ENCODE peak calls at places on chromosomes 7 and 10, in eight cellular contexts. One of them, this sample, is unnamed.

GRCh38 chr10:27819781-27820531 is 74.3 kb upstream of the MKX start:
- DNase-seq in esophagus muscularis mucosa: no peak
- DNase-seq in heart right ventricle: peak; percentile 53
- DNase-seq in breast epithelium: no peak
- DNase-seq in body of pancreas: peak; percentile 49
- DNase-seq in mammary epithelial cell: peak; percentile 4
- DNase-seq in CD4-positive, alpha-beta memory T cell: no peak
- DNase-seq in GM23248: peak; percentile 76
- DNase-seq in this sample: no peak

GRCh38 chr7:125423444-125424155 is 494.0 kb upstream of the POT1 start:
- DNase-seq in esophagus muscularis mucosa: no peak
- DNase-seq in heart right ventricle: no peak
- DNase-seq in breast epithelium: no peak
- DNase-seq in body of pancreas: no peak
- DNase-seq in mammary epithelial cell: peak; percentile 86
- DNase-seq in CD4-positive, alpha-beta memory T cell: no peak
- DNase-seq in GM23248: no peak
- DNase-seq in this sample: no peak

GRCh38 chr10:121113385-121113696 is 262.2 kb downstream of the WDR11 start:
- DNase-seq in esophagus muscularis mucosa: no peak
- DNase-seq in heart right ventricle: no peak
- DNase-seq in breast epithelium: no peak
- DNase-seq in body of pancreas: no peak
- DNase-seq in mammary epithelial cell: peak; percentile 60
- DNase-seq in CD4-positive, alpha-beta memory T cell: no peak
- DNase-seq in GM23248: no peak
- DNase-seq in this sample: no peak

GRCh38 chr10:62839595-62839994 is 23.4 kb upstream of the EGR2 start:
- DNase-seq in esophagus muscularis mucosa: no peak
- DNase-seq in heart right ventricle: no peak
- DNase-seq in breast epithelium: no peak
- DNase-seq in body of pancreas: no peak
- DNase-seq in mammary epithelial cell: no peak
- DNase-seq in CD4-positive, alpha-beta memory T cell: no peak
- DNase-seq in GM23248: no peak
- DNase-seq in this sample: no peak

GRCh38 chr7:22586806-22587180 is 86.8 kb upstream of the STEAP1B start:
- DNase-seq in esophagus muscularis mucosa: no peak
- DNase-seq in heart right ventricle: no peak
- DNase-seq in breast epithelium: no peak
- DNase-seq in body of pancreas: no peak
- DNase-seq in mammary epithelial cell: peak; percentile 34
- DNase-seq in CD4-positive, alpha-beta memory T cell: no peak
- DNase-seq in GM23248: peak; percentile 46
- DNase-seq in this sample: no peak

GRCh38 chr7:122311280-122311679 is 6.7 kb upstream of the FEZF1 start:
- DNase-seq in esophagus muscularis mucosa: no peak
- DNase-seq in heart right ventricle: no peak
- DNase-seq in breast epithelium: no peak
- DNase-seq in body of pancreas: no peak
- DNase-seq in mammary epithelial cell: no peak
- DNase-seq in CD4-positive, alpha-beta memory T cell: no peak
- DNase-seq in GM23248: no peak
- DNase-seq in this sample: no peak

GRCh38 chr7:134420509-134421125 is 38.3 kb downstream of the AKR1B1 start:
- DNase-seq in esophagus muscularis mucosa: no peak
- DNase-seq in heart right ventricle: no peak
- DNase-seq in breast epithelium: no peak
- DNase-seq in body of pancreas: peak; percentile 69
- DNase-seq in mammary epithelial cell: peak; percentile 55
- DNase-seq in CD4-positive, alpha-beta memory T cell: no peak
- DNase-seq in GM23248: peak; percentile 81
- DNase-seq in this sample: no peak

GRCh38 chr7:90701021-90701420 is 104.9 kb downstream of the CDK14 start:
- DNase-seq in esophagus muscularis mucosa: no peak
- DNase-seq in heart right ventricle: no peak
- DNase-seq in breast epithelium: no peak
- DNase-seq in body of pancreas: no peak
- DNase-seq in mammary epithelial cell: no peak
- DNase-seq in CD4-positive, alpha-beta memory T cell: no peak
- DNase-seq in GM23248: peak; percentile 39
- DNase-seq in this sample: no peak

GRCh38 chr10:90723416-90724068 is 134.3 kb downstream of the HTR7 start:
- DNase-seq in esophagus muscularis mucosa: no peak
- DNase-seq in heart right ventricle: no peak
- DNase-seq in breast epithelium: no peak
- DNase-seq in body of pancreas: no peak
- DNase-seq in mammary epithelial cell: peak; percentile 74
- DNase-seq in CD4-positive, alpha-beta memory T cell: peak; percentile 14
- DNase-seq in GM23248: no peak
- DNase-seq in this sample: peak; percentile 15

GRCh38 chr10:43867113-43867512 is 218.4 kb upstream of the ZNF32 start:
- DNase-seq in esophagus muscularis mucosa: no peak
- DNase-seq in heart right ventricle: no peak
- DNase-seq in breast epithelium: no peak
- DNase-seq in body of pancreas: no peak
- DNase-seq in mammary epithelial cell: no peak
- DNase-seq in CD4-positive, alpha-beta memory T cell: no peak
- DNase-seq in GM23248: no peak
- DNase-seq in this sample: no peak

GRCh38 chr10:125472037-125472607 is 210.8 kb downstream of the TEX36 start:
- DNase-seq in esophagus muscularis mucosa: no peak
- DNase-seq in heart right ventricle: no peak
- DNase-seq in breast epithelium: no peak
- DNase-seq in body of pancreas: no peak
- DNase-seq in mammary epithelial cell: peak; percentile 24
- DNase-seq in CD4-positive, alpha-beta memory T cell: no peak
- DNase-seq in GM23248: no peak
- DNase-seq in this sample: no peak

GRCh38 chr10:4450981-4451501 is 375.0 kb upstream of the AKR1E2 start:
- DNase-seq in esophagus muscularis mucosa: no peak
- DNase-seq in heart right ventricle: no peak
- DNase-seq in breast epithelium: no peak
- DNase-seq in body of pancreas: no peak
- DNase-seq in mammary epithelial cell: peak; percentile 81
- DNase-seq in CD4-positive, alpha-beta memory T cell: no peak
- DNase-seq in GM23248: peak; percentile 94
- DNase-seq in this sample: no peak

GRCh38 chr10:4450169-4450568 is 375.8 kb upstream of the AKR1E2 start:
- DNase-seq in esophagus muscularis mucosa: no peak
- DNase-seq in heart right ventricle: no peak
- DNase-seq in breast epithelium: no peak
- DNase-seq in body of pancreas: no peak
- DNase-seq in mammary epithelial cell: no peak
- DNase-seq in CD4-positive, alpha-beta memory T cell: no peak
- DNase-seq in GM23248: no peak
- DNase-seq in this sample: no peak

GRCh38 chr10:4453950-4454349 is 372.1 kb upstream of the AKR1E2 start:
- DNase-seq in esophagus muscularis mucosa: no peak
- DNase-seq in heart right ventricle: no peak
- DNase-seq in breast epithelium: no peak
- DNase-seq in body of pancreas: no peak
- DNase-seq in mammary epithelial cell: no peak
- DNase-seq in CD4-positive, alpha-beta memory T cell: no peak
- DNase-seq in GM23248: no peak
- DNase-seq in this sample: no peak

GRCh38 chr10:4453276-4453675 is 372.7 kb upstream of the AKR1E2 start:
- DNase-seq in esophagus muscularis mucosa: no peak
- DNase-seq in heart right ventricle: no peak
- DNase-seq in breast epithelium: no peak
- DNase-seq in body of pancreas: no peak
- DNase-seq in mammary epithelial cell: no peak
- DNase-seq in CD4-positive, alpha-beta memory T cell: no peak
- DNase-seq in GM23248: no peak
- DNase-seq in this sample: no peak

DNA sequence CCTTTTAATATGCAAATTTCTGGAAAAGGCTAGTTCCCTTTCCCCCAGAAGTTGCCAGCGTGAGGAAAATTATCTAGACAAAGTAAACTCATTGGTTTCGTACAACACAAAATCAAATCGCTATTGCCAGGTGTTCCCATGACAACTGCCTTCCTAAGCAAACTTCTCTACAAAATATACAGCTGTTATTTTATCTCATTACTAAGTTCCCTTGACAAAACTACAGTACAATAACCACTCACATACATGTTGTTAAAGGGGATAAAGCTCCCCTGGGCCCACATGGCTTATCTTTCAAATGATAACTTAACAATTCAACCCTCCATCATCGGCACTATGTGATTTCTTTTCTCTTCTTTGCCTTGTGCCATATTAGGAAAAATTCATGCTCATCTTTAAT is 374.5 kb upstream of the AKR1E2 start:
- DNase-seq in esophagus muscularis mucosa: no peak
- DNase-seq in heart right ventricle: no peak
- DNase-seq in breast epithelium: no peak
- DNase-seq in body of pancreas: no peak
- DNase-seq in mammary epithelial cell: no peak
- DNase-seq in CD4-positive, alpha-beta memory T cell: no peak
- DNase-seq in GM23248: no peak
- DNase-seq in this sample: no peak
- H3K4me3 ChIP-seq in esophagus muscularis mucosa: no peak overlapping the region
- H3K4me3 ChIP-seq in heart right ventricle: no peak overlapping the region
- H3K4me3 ChIP-seq in breast epithelium: no peak overlapping the region
- H3K4me3 ChIP-seq in body of pancreas: no peak overlapping the region
- H3K4me3 ChIP-seq in mammary epithelial cell: no peak overlapping the region
- H3K4me3 ChIP-seq in CD4-positive, alpha-beta memory T cell: no peak overlapping the region
- H3K4me3 ChIP-seq in GM23248: peak overlapping the region; percentile 61
- H3K4me3 ChIP-seq in this sample: no peak overlapping the region

GRCh38 chr10:72241853-72242252 is 25.8 kb upstream of the ASCC1 start:
- DNase-seq in esophagus muscularis mucosa: no peak
- DNase-seq in heart right ventricle: no peak
- DNase-seq in breast epithelium: no peak
- DNase-seq in body of pancreas: no peak
- DNase-seq in mammary epithelial cell: no peak
- DNase-seq in CD4-positive, alpha-beta memory T cell: no peak
- DNase-seq in GM23248: no peak
- DNase-seq in this sample: no peak

GRCh38 chr10:72244573-72245038 is 28.5 kb upstream of the ASCC1 start:
- DNase-seq in esophagus muscularis mucosa: no peak
- DNase-seq in heart right ventricle: no peak
- DNase-seq in breast epithelium: no peak
- DNase-seq in body of pancreas: no peak
- DNase-seq in mammary epithelial cell: no peak
- DNase-seq in CD4-positive, alpha-beta memory T cell: no peak
- DNase-seq in GM23248: no peak
- DNase-seq in this sample: no peak

GRCh38 chr10:72243822-72244437 is 27.9 kb upstream of the ASCC1 start:
- DNase-seq in esophagus muscularis mucosa: peak; percentile 93
- DNase-seq in heart right ventricle: peak; percentile 38
- DNase-seq in breast epithelium: peak; percentile 57
- DNase-seq in body of pancreas: no peak
- DNase-seq in mammary epithelial cell: peak; percentile 36
- DNase-seq in CD4-positive, alpha-beta memory T cell: no peak
- DNase-seq in GM23248: peak; percentile 95
- DNase-seq in this sample: no peak

GRCh38 chr10:72240371-72240770 is 24.3 kb upstream of the ASCC1 start:
- DNase-seq in esophagus muscularis mucosa: no peak
- DNase-seq in heart right ventricle: no peak
- DNase-seq in breast epithelium: no peak
- DNase-seq in body of pancreas: no peak
- DNase-seq in mammary epithelial cell: no peak
- DNase-seq in CD4-positive, alpha-beta memory T cell: no peak
- DNase-seq in GM23248: no peak
- DNase-seq in this sample: no peak

GRCh38 chr10:72242675-72243074 is 26.6 kb upstream of the ASCC1 start:
- DNase-seq in esophagus muscularis mucosa: no peak
- DNase-seq in heart right ventricle: peak; percentile 50
- DNase-seq in breast epithelium: peak; percentile 71
- DNase-seq in body of pancreas: peak; percentile 30
- DNase-seq in mammary epithelial cell: no peak
- DNase-seq in CD4-positive, alpha-beta memory T cell: no peak
- DNase-seq in GM23248: peak; percentile 22
- DNase-seq in this sample: no peak
- H3K4me1 ChIP-seq in esophagus muscularis mucosa: peaks cover 77% of the 10 kb centered on the region
- H3K4me1 ChIP-seq in heart right ventricle: peaks cover 36% of the 10 kb centered on the region
- H3K4me1 ChIP-seq in breast epithelium: peaks cover 47% of the 10 kb centered on the region
- H3K4me1 ChIP-seq in body of pancreas: peaks cover 77% of the 10 kb centered on the region
- H3K4me1 ChIP-seq in mammary epithelial cell: peaks cover 36% of the 10 kb centered on the region
- H3K4me1 ChIP-seq in CD4-positive, alpha-beta memory T cell: peaks cover 52% of the 10 kb centered on the region
- H3K4me1 ChIP-seq in GM23248: peaks cover 20% of the 10 kb centered on the region
- H3K4me1 ChIP-seq in this sample: peaks cover 56% of the 10 kb centered on the region

GRCh38 chr7:26857170-26857533 is 7.2 kb downstream of the SKAP2 start:
- DNase-seq in esophagus muscularis mucosa: no peak
- DNase-seq in heart right ventricle: no peak
- DNase-seq in breast epithelium: no peak
- DNase-seq in body of pancreas: no peak
- DNase-seq in mammary epithelial cell: no peak
- DNase-seq in CD4-positive, alpha-beta memory T cell: no peak
- DNase-seq in GM23248: no peak
- DNase-seq in this sample: no peak

GRCh38 chr7:26857534-26858228 is 6.7 kb downstream of the SKAP2 start:
- DNase-seq in esophagus muscularis mucosa: no peak
- DNase-seq in heart right ventricle: no peak
- DNase-seq in breast epithelium: peak; percentile 32
- DNase-seq in body of pancreas: no peak
- DNase-seq in mammary epithelial cell: peak; percentile 51
- DNase-seq in CD4-positive, alpha-beta memory T cell: no peak
- DNase-seq in GM23248: no peak
- DNase-seq in this sample: no peak

GRCh38 chr7:26859720-26860119 is 4.7 kb downstream of the SKAP2 start:
- DNase-seq in esophagus muscularis mucosa: no peak
- DNase-seq in heart right ventricle: no peak
- DNase-seq in breast epithelium: no peak
- DNase-seq in body of pancreas: no peak
- DNase-seq in mammary epithelial cell: no peak
- DNase-seq in CD4-positive, alpha-beta memory T cell: no peak
- DNase-seq in GM23248: no peak
- DNase-seq in this sample: no peak

GRCh38 chr7:26858229-26858568 is 6.2 kb downstream of the SKAP2 start:
- DNase-seq in esophagus muscularis mucosa: no peak
- DNase-seq in heart right ventricle: no peak
- DNase-seq in breast epithelium: no peak
- DNase-seq in body of pancreas: no peak
- DNase-seq in mammary epithelial cell: peak; percentile 32
- DNase-seq in CD4-positive, alpha-beta memory T cell: no peak
- DNase-seq in GM23248: no peak
- DNase-seq in this sample: no peak

DNA sequence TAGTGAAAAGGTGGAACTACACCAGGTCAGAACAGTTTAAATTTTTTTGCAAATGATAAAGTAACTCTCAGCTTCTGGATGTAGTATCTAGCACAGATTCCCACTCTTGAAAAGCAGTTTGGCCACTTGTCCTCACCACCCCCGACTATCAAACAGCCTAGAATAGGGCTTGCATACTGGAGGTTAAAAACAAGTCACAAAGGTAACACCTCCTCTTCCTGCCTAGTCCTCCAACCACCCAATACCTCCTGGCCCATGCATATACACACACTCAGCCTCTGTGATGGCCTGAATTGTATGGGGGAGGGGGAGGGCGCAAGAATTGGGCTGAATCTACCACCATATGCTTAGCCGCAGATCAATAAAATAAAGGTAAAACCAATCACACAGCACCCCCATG is 5.7 kb downstream of the SKAP2 start:
- DNase-seq in esophagus muscularis mucosa: no peak
- DNase-seq in heart right ventricle: no peak
- DNase-seq in breast epithelium: peak; percentile 24
- DNase-seq in body of pancreas: no peak
- DNase-seq in mammary epithelial cell: peak; percentile 60
- DNase-seq in CD4-positive, alpha-beta memory T cell: no peak
- DNase-seq in GM23248: no peak
- DNase-seq in this sample: no peak
- H3K4me3 ChIP-seq in esophagus muscularis mucosa: peak overlapping the region; percentile 43
- H3K4me3 ChIP-seq in heart right ventricle: no peak overlapping the region
- H3K4me3 ChIP-seq in breast epithelium: no peak overlapping the region
- H3K4me3 ChIP-seq in body of pancreas: no peak overlapping the region
- H3K4me3 ChIP-seq in mammary epithelial cell: peak overlapping the region; percentile 58
- H3K4me3 ChIP-seq in CD4-positive, alpha-beta memory T cell: no peak overlapping the region
- H3K4me3 ChIP-seq in GM23248: no peak overlapping the region
- H3K4me3 ChIP-seq in this sample: no peak overlapping the region

GRCh38 chr7:80591654-80592053 is 46.8 kb upstream of the CD36 start:
- DNase-seq in esophagus muscularis mucosa: no peak
- DNase-seq in heart right ventricle: no peak
- DNase-seq in breast epithelium: no peak
- DNase-seq in body of pancreas: no peak
- DNase-seq in mammary epithelial cell: no peak
- DNase-seq in CD4-positive, alpha-beta memory T cell: no peak
- DNase-seq in GM23248: no peak
- DNase-seq in this sample: no peak
- H3K4me1 ChIP-seq in esophagus muscularis mucosa: no peaks in the 10 kb centered on the region
- H3K4me1 ChIP-seq in heart right ventricle: peaks cover 2% of the 10 kb centered on the region
- H3K4me1 ChIP-seq in breast epithelium: no peaks in the 10 kb centered on the region
- H3K4me1 ChIP-seq in body of pancreas: peaks cover 8% of the 10 kb centered on the region
- H3K4me1 ChIP-seq in mammary epithelial cell: no peaks in the 10 kb centered on the region
- H3K4me1 ChIP-seq in CD4-positive, alpha-beta memory T cell: no peaks in the 10 kb centered on the region
- H3K4me1 ChIP-seq in GM23248: peaks cover 7% of the 10 kb centered on the region
- H3K4me1 ChIP-seq in this sample: no peaks in the 10 kb centered on the region

This sample was measured in CD8-positive, alpha-beta memory T cell.